ENCODE peak calls at places on chromosome 21, in six cellular contexts. Q is body of pancreas, F is heart left ventricle, P is K562, B is cardiac muscle cell, L is heart right ventricle. Y is an unnamed sample. For H3K4me1, the result is how much of the 10 kb centered on the place peaks cover.

GRCh38 chr21:44509539-44509938 is 30.5 kb downstream of the KRTAP10-1 start:
- DNase-seq in Q (peak), F (peak), P (no peak), B (no peak), L (peak), Y (peak)

GRCh38 chr21:14901482-14901958 is 163.3 kb downstream of the NRIP1 start:
- DNase-seq in Q (no peak), F (no peak), P (no peak), B (peak), L (no peak), Y (no peak)

GRCh38 chr21:46562964-46563607 is 41.8 kb downstream of the S100B start:
- DNase-seq in Q (no peak), F (peak), P (no peak), B (no peak), L (no peak), Y (peak)

GRCh38 chr21:28089599-28090421 is 902.9 kb downstream of the LTN1 start:
- DNase-seq in Q (no peak), F (peak), P (no peak), B (no peak), L (no peak), Y (no peak)

GRCh38 chr21:14690886-14691285 is 144.8 kb upstream of the SAMSN1 start:
- DNase-seq in Q (no peak), F (no peak), P (no peak), B (no peak), L (no peak), Y (no peak)

GRCh38 chr21:27040738-27041137 is 73.8 kb upstream of the ADAMTS5 start:
- DNase-seq in Q (no peak), F (no peak), P (no peak), B (no peak), L (no peak), Y (no peak)

GRCh38 chr21:27149034-27149433 is 182.1 kb upstream of the ADAMTS5 start:
- DNase-seq in Q (no peak), F (no peak), P (no peak), B (no peak), L (no peak), Y (no peak)

GRCh38 chr21:36974851-36975192 is 8.4 kb upstream of the HLCS start:
- DNase-seq in Q (no peak), F (no peak), P (no peak), B (no peak), L (no peak), Y (no peak)

GRCh38 chr21:25790122-25790951 is 55.6 kb downstream of the GABPA start:
- DNase-seq in Q (no peak), F (no peak), P (no peak), B (peak), L (no peak), Y (no peak)

GRCh38 chr21:44753357-44753756 is 42.0 kb upstream of the TSPEAR start:
- DNase-seq in Q (no peak), F (no peak), P (no peak), B (no peak), L (no peak), Y (no peak)

GRCh38 chr21:44418108-44418875 is 37.0 kb upstream of the LRRC3 start:
- DNase-seq in Q (no peak), F (no peak), P (no peak), B (no peak), L (no peak), Y (no peak)

GRCh38 chr21:43370091-43370658 is 56.8 kb downstream of the SIK1 start:
- DNase-seq in Q (no peak), F (no peak), P (no peak), B (peak), L (no peak), Y (no peak)

GRCh38 chr21:43900690-43901089 is 35.7 kb downstream of the AGPAT3 start:
- DNase-seq in Q (no peak), F (no peak), P (no peak), B (no peak), L (no peak), Y (no peak)

GRCh38 chr21:43905726-43906455 is 40.9 kb downstream of the AGPAT3 start:
- DNase-seq in Q (no peak), F (no peak), P (no peak), B (no peak), L (no peak), Y (no peak)

GRCh38 chr21:37263827-37264226 is 3.3 kb downstream of the VPS26C start:
- DNase-seq in Q (no peak), F (no peak), P (no peak), B (no peak), L (no peak), Y (no peak)

GRCh38 chr21:37529649-37530048 is 163.1 kb downstream of the DYRK1A start:
- DNase-seq in Q (no peak), F (no peak), P (no peak), B (no peak), L (no peak), Y (no peak)

GRCh38 chr21:43339668-43340067 is 87.3 kb downstream of the SIK1 start:
- DNase-seq in Q (no peak), F (no peak), P (no peak), B (no peak), L (peak), Y (no peak)

GRCh38 chr21:27246741-27247140 is 279.9 kb upstream of the ADAMTS5 start:
- DNase-seq in Q (no peak), F (no peak), P (no peak), B (peak), L (no peak), Y (no peak)

GRCh38 chr21:45408811-45409261 is 3.9 kb downstream of the COL18A1 start:
- DNase-seq in Q (no peak), F (peak), P (no peak), B (no peak), L (no peak), Y (no peak)

GRCh38 chr21:45479691-45480675 is 62.3 kb downstream of the SLC19A1 start:
- DNase-seq in Q (no peak), F (no peak), P (no peak), B (no peak), L (no peak), Y (no peak)

GRCh38 chr21:45997495-45998275 is 16.1 kb downstream of the COL6A1 start:
- DNase-seq in Q (no peak), F (peak), P (no peak), B (no peak), L (peak), Y (no peak)

GRCh38 chr21:45401916-45402900 is 2.8 kb upstream of the COL18A1 start:
- DNase-seq in Q (peak), F (peak), P (no peak), B (peak), L (no peak), Y (no peak)

GRCh38 chr21:39006653-39007417 is 176.4 kb downstream of the PSMG1 start:
- DNase-seq in Q (no peak), F (peak), P (no peak), B (peak), L (peak), Y (peak)

GRCh38 chr21:45304161-45304830 is 16.6 kb upstream of the POFUT2 start:
- DNase-seq in Q (peak), F (peak), P (no peak), B (no peak), L (no peak), Y (no peak)

GRCh38 chr21:38170705-38171682 is 85.8 kb upstream of the KCNJ15 start:
- DNase-seq in Q (no peak), F (no peak), P (no peak), B (no peak), L (no peak), Y (no peak)

GRCh38 chr21:29360799-29361765 is 62.4 kb downstream of the BACH1 start:
- DNase-seq in Q (peak), F (no peak), P (no peak), B (no peak), L (no peak), Y (peak)

GRCh38 chr21:45463871-45464270 is 58.9 kb downstream of the COL18A1 start:
- DNase-seq in Q (no peak), F (peak), P (no peak), B (no peak), L (no peak), Y (no peak)

GRCh38 chr21:15379776-15380175 is 315.0 kb upstream of the NRIP1 start:
- DNase-seq in Q (no peak), F (no peak), P (no peak), B (peak), L (no peak), Y (no peak)

GRCh38 chr21:14871861-14872260 is 192.9 kb downstream of the NRIP1 start:
- DNase-seq in Q (no peak), F (no peak), P (no peak), B (no peak), L (no peak), Y (no peak)

GRCh38 chr21:45294509-45295291 is 7.0 kb upstream of the POFUT2 start:
- DNase-seq in Q (peak), F (peak), P (no peak), B (peak), L (peak), Y (peak)

GRCh38 chr21:44686000-44686781 is 4.2 kb upstream of the KRTAP12-1 start:
- DNase-seq in Q (no peak), F (no peak), P (no peak), B (no peak), L (no peak), Y (peak)

DNA sequence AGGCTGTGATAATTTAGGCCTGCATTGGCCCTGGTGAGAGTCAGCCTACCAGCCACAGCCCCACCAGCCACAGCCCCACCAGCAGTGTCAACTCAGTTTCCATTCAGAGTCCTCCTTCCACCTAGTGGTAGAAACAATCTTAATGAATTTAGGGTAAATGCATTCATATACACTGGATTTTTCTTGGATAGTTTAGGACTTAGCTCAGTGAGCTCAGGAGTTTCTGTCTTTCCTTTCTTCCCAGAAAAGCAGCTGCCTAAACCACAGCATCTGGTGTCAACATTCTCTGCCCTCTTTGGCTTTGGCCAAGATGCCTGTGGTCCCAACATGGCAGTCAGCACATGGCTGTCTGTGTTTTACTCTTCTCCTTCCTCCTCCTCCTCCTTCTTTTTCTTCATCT is 94.0 kb downstream of the CLIC6 start:
- DNase-seq in Q (no peak), F (no peak), P (no peak), B (peak), L (no peak), Y (no peak)
- TF ChIP-seq CTCF in Q (no peak), F (no peak), P (peak), B (no peak), L (no peak), Y (no peak)

DNA sequence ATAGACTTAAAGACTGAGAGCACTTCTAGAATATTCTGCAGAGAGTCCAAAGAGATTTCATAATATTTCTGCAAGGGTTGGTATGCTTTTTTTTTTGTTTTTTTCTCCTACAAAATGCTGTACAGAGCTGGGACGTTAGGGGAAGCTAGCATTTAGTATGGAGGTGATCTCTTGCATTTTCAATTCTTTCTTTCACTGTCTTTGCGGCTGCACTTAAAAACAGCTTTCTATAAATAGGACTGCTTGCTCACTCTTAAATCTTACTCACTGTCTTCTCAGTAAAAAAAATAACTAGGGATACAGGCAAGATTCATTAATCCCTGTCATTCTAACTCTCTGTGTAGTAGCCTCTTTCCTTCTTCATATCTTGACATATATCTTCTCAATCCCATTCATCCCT is 7.4 kb downstream of the DSCAM start:
- DNase-seq in Q (no peak), F (no peak), P (no peak), B (no peak), L (no peak), Y (no peak)
- H3K4me1 ChIP-seq in Q (under half), F (under half), P (under half), B (under half), L (under half), Y (under half)

GRCh38 chr21:35829014-35829525 is 231.3 kb downstream of the SETD4 start:
- DNase-seq in Q (no peak), F (no peak), P (no peak), B (no peak), L (no peak), Y (no peak)

GRCh38 chr21:35833991-35834390 is 226.3 kb downstream of the SETD4 start:
- DNase-seq in Q (no peak), F (no peak), P (no peak), B (peak), L (no peak), Y (no peak)

GRCh38 chr21:35833388-35833787 is 226.9 kb downstream of the SETD4 start:
- DNase-seq in Q (no peak), F (no peak), P (no peak), B (no peak), L (no peak), Y (no peak)

GRCh38 chr21:35831791-35832190 is 228.5 kb downstream of the SETD4 start:
- DNase-seq in Q (no peak), F (no peak), P (no peak), B (no peak), L (no peak), Y (no peak)

DNA sequence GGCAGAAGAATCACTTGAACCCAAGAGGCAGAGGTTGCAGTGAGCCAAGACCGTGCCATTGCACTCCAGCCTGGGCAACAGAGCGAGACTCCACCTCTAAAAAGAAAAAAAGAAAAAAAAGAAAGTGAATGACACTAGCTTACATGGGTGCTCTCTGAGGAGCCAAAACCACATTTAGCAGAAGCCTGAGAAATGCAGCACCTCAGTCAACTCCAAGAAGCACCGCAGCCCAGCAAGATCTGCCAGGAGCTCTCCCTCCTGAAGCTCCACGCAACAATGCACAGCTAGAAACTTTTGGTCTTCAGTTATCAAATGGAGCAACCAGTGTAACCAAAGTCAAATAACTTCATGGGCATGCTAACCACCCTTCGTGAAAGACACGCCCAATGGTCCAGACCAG is 229.1 kb downstream of the SETD4 start:
- DNase-seq in Q (no peak), F (no peak), P (no peak), B (no peak), L (no peak), Y (no peak)
- TF ChIP-seq CTCF in Q (no peak), F (no peak), P (no peak), B (no peak), L (no peak), Y (no peak)

GRCh38 chr21:42236014-42236413 is 17.1 kb downstream of the ABCG1 start:
- DNase-seq in Q (peak), F (peak), P (no peak), B (no peak), L (peak), Y (no peak)
- H3K4me1 ChIP-seq in Q (under half), F (half or more), P (under half), B (under half), L (half or more), Y (half or more)

DNA sequence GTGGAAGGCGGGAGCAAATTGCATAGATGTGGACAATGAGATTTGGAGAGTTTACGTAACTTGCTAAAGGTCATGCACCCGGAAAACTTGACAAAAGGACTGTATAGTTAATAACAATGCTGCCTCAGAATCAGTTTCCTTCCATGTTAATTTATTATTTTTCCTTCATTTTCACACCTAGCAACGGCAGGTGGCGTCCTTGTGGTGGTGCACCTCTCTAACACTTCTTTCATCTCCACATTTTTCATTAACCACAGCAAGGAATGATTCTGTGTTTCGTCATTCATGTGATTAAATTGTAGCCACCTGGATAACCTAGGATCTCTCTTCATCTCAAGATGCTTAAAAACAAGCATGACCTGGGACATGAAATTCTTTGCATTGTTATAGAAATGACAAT is 2133.0 kb downstream of the NCAM2 start:
- DNase-seq in Q (no peak), F (no peak), P (no peak), B (no peak), L (no peak), Y (no peak)
- TF ChIP-seq CTCF in Q (no peak), F (no peak), P (no peak), B (no peak), L (no peak), Y (no peak)

DNA sequence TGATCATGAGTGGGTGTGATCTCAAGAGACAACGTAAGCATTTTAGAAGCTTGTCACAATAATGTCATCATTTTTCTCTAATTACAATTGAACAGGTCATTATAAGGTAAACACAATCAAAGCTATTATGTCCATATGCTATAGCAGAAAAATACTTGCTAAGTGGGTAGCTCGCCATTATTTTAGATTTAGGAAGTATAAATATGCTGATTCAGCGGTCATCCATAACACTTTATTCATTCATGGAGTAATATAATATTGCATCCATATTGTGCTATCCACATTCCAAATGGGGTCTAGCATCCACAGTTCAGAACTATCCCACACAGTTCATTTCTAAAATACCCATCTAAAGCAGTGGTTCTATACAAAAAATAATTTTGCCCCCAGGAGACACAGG is 8.4 kb downstream of the KRTAP15-1 start:
- DNase-seq in Q (no peak), F (no peak), P (no peak), B (no peak), L (no peak), Y (no peak)
- H3K4me1 ChIP-seq in Q (under half), F (under half), P (under half), B (under half), L (under half), Y (under half)

Y was measured in lung.